ENCODE peak calls at places on chromosomes 5 and 9, in eight cellular contexts. M, B, J, A, X, C, U and T are unnamed samples. For H3K4me1 and H3K27me3, the result is how much of the 10 kb centered on the place peaks cover.

GRCh38 chr9:135928731-135929655 is 21.6 kb upstream of the CAMSAP1 start:
- DNase-seq in J (no peak), C (no peak), X (no peak), M (no peak), B (no peak), U (no peak), A (no peak), T (no peak)

GRCh38 chr5:131977212-131977604 is 31.7 kb upstream of the MEIKIN start:
- DNase-seq in X (no peak), J (no peak), B (no peak), C (no peak), M (no peak), U (no peak), A (no peak), T (no peak)

GRCh38 chr5:122267195-122267594 is 44.8 kb upstream of the SNCAIP start:
- DNase-seq in A (no peak), X (no peak), C (no peak), U (peak), B (no peak), M (no peak), J (no peak), T (no peak)

GRCh38 chr9:78463750-78464149 is 166.8 kb downstream of the PSAT1 start:
- DNase-seq in J (no peak), C (no peak), B (no peak), M (no peak), A (no peak), U (no peak), X (no peak), T (no peak)

GRCh38 chr5:155833282-155833681 is 493.7 kb upstream of the SGCD start:
- DNase-seq in A (no peak), J (no peak), X (no peak), U (peak), C (no peak), B (no peak), M (no peak), T (no peak)

GRCh38 chr9:35110327-35110758 is 5.3 kb downstream of the ATOSB start:
- DNase-seq in B (no peak), X (no peak), C (no peak), J (peak), M (no peak), U (no peak), A (no peak), T (no peak)

GRCh38 chr5:29218138-29218537 is 1975.3 kb upstream of the CDH6 start:
- DNase-seq in X (no peak), U (peak), C (no peak), J (no peak), B (no peak), M (no peak), A (no peak), T (no peak)

GRCh38 chr9:77750981-77751340 is 102.8 kb upstream of the GNA14 start:
- DNase-seq in J (peak), U (no peak), C (no peak), B (no peak), X (no peak), A (no peak), M (no peak), T (no peak)

GRCh38 chr9:133268335-133269056 is 6.5 kb downstream of the ABO start:
- DNase-seq in U (no peak), C (no peak), X (no peak), A (no peak), J (no peak), M (no peak), B (no peak), T (no peak)

GRCh38 chr5:74122979-74123575 is 497.1 kb downstream of the ARHGEF28 start:
- DNase-seq in X (no peak), U (no peak), B (no peak), C (no peak), M (no peak), J (peak), A (no peak), T (no peak)

GRCh38 chr5:142857405-142857804 is 87.2 kb downstream of the ARHGAP26 start:
- DNase-seq in B (no peak), X (no peak), M (no peak), U (no peak), C (no peak), J (no peak), A (no peak), T (no peak)

GRCh38 chr5:141915881-141916336 is 7.8 kb upstream of the DELE1 start:
- DNase-seq in B (no peak), C (no peak), X (no peak), J (no peak), A (no peak), U (peak), M (no peak), T (no peak)

GRCh38 chr5:146903789-146904188 is 25.2 kb upstream of the PPP2R2B start:
- DNase-seq in U (no peak), B (no peak), C (no peak), M (no peak), A (no peak), J (no peak), X (no peak), T (no peak)

GRCh38 chr5:15763754-15764153 is 263.8 kb downstream of the FBXL7 start:
- DNase-seq in B (no peak), M (no peak), A (no peak), X (no peak), U (peak), J (no peak), C (no peak), T (no peak)

GRCh38 chr5:73968729-73969128 is 342.7 kb downstream of the ARHGEF28 start:
- DNase-seq in J (peak), A (no peak), C (no peak), U (peak), B (no peak), X (no peak), M (no peak), T (no peak)

GRCh38 chr5:130138406-130139060 is 234.3 kb downstream of the CHSY3 start:
- DNase-seq in B (no peak), U (no peak), C (no peak), X (no peak), J (peak), A (no peak), M (no peak), T (no peak)

DNA sequence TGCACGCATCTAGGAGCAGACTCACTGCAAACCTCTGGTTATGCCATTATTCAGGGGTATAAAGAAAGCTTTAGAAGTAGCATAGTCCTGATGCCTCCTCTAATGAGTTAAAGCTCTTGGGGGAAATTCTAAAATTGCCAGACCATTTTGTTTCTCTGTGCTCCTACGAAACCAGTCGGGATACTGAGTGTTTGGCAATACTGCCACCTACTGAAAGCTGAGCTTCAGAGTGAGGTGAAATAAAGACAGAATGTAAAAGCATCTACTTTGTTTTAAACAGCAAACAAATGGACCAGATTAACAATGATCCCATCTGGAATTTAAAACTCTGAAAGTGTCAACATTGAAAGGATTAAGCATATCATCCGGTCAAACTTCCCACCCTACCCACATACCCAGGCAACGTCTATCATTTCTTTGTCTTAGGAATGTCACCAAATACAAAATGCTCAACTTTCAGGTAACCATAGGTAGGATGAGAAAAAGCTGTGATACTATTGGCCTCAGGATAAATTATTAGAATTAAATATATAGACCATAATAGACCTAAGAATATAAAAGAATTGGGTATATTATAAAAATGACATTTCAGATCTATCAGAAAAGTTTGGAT is 77.8 kb upstream of the SHISAL2B start:
- DNase-seq in A (peak), M (no peak), J (peak), B (peak), C (no peak), X (no peak), U (peak), T (no peak)
- H3K4me1 ChIP-seq in A (under half), M (under half), J (under half), B (under half), C (under half), X (under half), U (under half), T (under half)

GRCh38 chr9:124007157-124007460 is 4.5 kb upstream of the LHX2 start:
- DNase-seq in A (no peak), X (no peak), J (no peak), M (no peak), C (no peak), B (no peak), U (no peak), T (no peak)
- H3K27me3 ChIP-seq in A (half or more), X (under half), J (half or more), M (half or more), C (half or more), B (under half), U (half or more), T (under half)

GRCh38 chr9:128361981-128362646 is 9.1 kb upstream of the URM1 start:
- DNase-seq in A (peak), J (peak), C (peak), B (peak), M (peak), U (peak), X (peak), T (peak)
- H3K4me3 ChIP-seq in A (peak), J (no peak), C (peak), B (no peak), M (peak), U (no peak), X (peak), T (peak)

GRCh38 chr5:60594715-60595114 is 105.3 kb downstream of the DEPDC1B start:
- DNase-seq in B (no peak), X (no peak), U (no peak), J (no peak), C (no peak), A (no peak), M (no peak), T (no peak)

GRCh38 chr5:60595183-60595582 is 104.8 kb downstream of the DEPDC1B start:
- DNase-seq in U (no peak), J (no peak), M (no peak), C (no peak), A (no peak), B (no peak), X (no peak), T (no peak)

GRCh38 chr5:60598424-60598823 is 101.5 kb downstream of the DEPDC1B start:
- DNase-seq in B (no peak), A (no peak), X (no peak), U (no peak), C (no peak), M (no peak), J (no peak), T (no peak)

DNA sequence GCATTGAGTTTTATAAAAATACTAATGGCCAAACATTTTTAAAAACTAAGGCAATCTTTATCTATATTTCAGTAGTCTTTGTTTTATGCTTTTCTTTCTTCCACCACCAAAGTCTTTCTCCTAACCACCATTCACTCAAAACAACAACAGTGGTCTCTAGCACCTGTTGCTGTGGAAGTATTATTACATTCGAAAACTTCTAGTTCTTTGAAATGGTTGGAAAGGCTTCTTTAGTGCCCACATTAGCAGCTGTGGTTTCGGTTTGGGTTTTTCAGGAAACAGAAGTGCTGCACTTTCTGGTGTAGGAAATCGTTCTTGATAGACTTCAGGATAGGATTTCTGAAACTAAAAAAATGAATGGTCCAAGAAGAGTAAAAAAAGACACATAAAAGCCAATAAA is 102.4 kb downstream of the DEPDC1B start:
- DNase-seq in M (no peak), B (peak), J (no peak), X (no peak), A (no peak), U (no peak), C (no peak), T (no peak)
- H3K4me1 ChIP-seq in M (under half), B (half or more), J (under half), X (under half), A (under half), U (under half), C (under half), T (under half)

DNA sequence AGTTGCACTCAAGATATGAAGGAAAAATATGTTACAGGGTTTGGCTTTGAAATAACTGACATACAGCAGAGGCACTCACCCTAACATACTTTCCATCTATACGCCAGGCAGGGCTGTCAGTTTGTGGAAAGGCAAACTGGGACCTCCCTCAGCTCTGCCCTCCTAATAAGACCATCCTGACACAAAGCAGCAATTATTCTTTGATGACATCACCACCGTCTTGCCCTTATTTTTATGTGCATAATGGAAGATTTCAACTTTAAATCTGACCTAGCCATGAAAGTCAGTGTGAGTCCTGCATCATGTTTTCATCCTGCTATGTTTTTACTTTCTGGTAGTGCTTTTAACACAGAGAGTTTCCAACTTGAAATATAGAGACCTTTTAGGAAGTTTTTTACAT is 43.0 kb downstream of the ITGA1 start:
- DNase-seq in C (no peak), M (no peak), A (peak), J (no peak), X (no peak), B (no peak), U (no peak), T (no peak)
- H3K27me3 ChIP-seq in C (under half), M (under half), A (under half), J (under half), X (under half), B (under half), U (under half), T (under half)

GRCh38 chr5:67012241-67012640 is 184.4 kb downstream of the CD180 start:
- DNase-seq in X (no peak), U (no peak), B (no peak), A (no peak), M (no peak), C (no peak), J (peak), T (no peak)

GRCh38 chr5:67013719-67014118 is 182.9 kb downstream of the CD180 start:
- DNase-seq in A (no peak), M (no peak), X (no peak), J (peak), C (no peak), U (no peak), B (no peak), T (no peak)

GRCh38 chr5:67009028-67009427 is 187.6 kb downstream of the CD180 start:
- DNase-seq in C (no peak), A (no peak), J (no peak), U (no peak), B (no peak), M (no peak), X (no peak), T (no peak)

GRCh38 chr5:67011422-67011821 is 185.2 kb downstream of the CD180 start:
- DNase-seq in C (no peak), A (no peak), J (no peak), X (no peak), B (no peak), U (no peak), M (no peak), T (no peak)

DNA sequence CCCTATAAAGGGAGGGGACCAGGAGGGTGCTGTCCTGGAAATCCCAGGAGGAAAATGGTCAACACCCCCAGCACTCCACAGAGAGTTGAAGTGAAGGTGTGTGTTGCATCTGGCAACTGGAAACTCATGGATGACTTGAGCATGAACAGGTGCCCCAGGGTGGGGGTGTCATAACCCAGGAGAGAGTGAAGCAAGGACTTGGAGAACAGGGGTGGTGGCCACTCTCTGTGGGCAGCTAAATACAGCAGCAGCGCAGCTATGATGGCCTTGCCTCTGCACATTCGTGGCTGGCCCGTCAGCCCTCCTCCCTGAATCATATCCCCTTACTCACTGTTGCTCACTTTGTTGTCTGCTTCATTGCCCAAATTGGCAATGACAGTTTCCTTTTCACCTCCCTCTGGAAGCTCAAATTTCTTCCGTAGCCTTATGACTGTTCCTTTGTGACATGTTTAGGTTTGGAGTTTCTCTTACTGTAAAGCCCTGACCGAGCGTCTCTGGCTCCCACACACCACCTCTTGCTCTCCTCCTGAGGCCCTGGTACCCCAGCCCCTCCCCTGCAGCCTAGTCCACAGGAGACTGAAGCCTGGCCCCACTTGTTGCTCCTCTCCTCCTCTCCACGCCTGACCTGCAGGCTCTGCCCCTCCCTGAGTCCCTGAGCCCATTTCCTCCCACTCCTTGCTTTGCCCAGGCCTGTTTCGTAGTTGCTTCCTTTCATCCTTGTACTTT is 185.8 kb downstream of the CD180 start:
- DNase-seq in A (no peak), U (no peak), X (no peak), B (no peak), J (peak), C (no peak), M (no peak), T (no peak)
- H3K4me3 ChIP-seq in A (no peak), U (no peak), X (no peak), B (no peak), J (no peak), C (no peak), M (no peak), T (no peak)

GRCh38 chr5:103886826-103887225 is 324.2 kb upstream of the NUDT12 start:
- DNase-seq in B (no peak), X (no peak), U (no peak), J (peak), M (no peak), A (no peak), C (no peak), T (no peak)

GRCh38 chr5:103881560-103881959 is 319.0 kb upstream of the NUDT12 start:
- DNase-seq in C (no peak), X (no peak), U (no peak), M (no peak), J (no peak), A (no peak), B (no peak), T (no peak)

DNA sequence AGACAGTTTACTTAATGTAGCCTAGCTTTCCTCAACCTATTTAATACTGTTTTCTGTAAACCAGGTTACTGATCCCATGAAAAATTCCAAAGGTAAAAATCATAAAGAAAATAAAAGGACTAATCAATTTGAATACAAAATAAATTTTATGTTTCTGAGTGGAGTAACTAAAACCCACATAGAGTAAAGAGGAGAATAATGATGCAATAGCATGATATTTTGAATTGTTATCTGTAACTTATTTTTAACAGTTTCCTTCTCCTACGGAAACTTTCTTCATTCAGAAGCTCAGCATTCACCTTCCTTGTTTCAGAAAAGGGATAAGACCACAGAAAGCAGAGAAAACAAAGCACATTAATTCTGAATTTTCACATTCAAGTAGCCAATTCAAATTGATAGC is 320.6 kb upstream of the NUDT12 start:
- DNase-seq in U (no peak), X (no peak), C (no peak), B (no peak), A (no peak), J (no peak), M (no peak), T (no peak)
- H3K4me1 ChIP-seq in U (under half), X (under half), C (under half), B (under half), A (under half), J (under half), M (under half), T (under half)

GRCh38 chr5:76084496-76085285 is 1.5 kb downstream of the SV2C start:
- DNase-seq in A (no peak), C (no peak), U (peak), J (no peak), B (no peak), M (no peak), X (no peak), T (peak)
- H3K27me3 ChIP-seq in A (under half), C (under half), U (under half), J (under half), B (under half), M (half or more), X (under half), T (under half)

GRCh38 chr5:93249651-93250289 is 331.2 kb downstream of the NR2F1-AS1 start:
- DNase-seq in C (no peak), M (no peak), B (no peak), U (no peak), A (no peak), X (no peak), J (peak), T (no peak)
- H3K4me3 ChIP-seq in C (no peak), M (peak), B (no peak), U (no peak), A (peak), X (no peak), J (peak), T (no peak)